ENCODE peak calls at places on chromosomes 12 and 14, in four cellular contexts. One of them, this sample, is unnamed.

GRCh38 chr12:123471374-123472068 is 13.6 kb downstream of the SNRNP35 start:
- DNase-seq in HepG2: peak
- DNase-seq in GM12878: no peak
- DNase-seq in K562: no peak
- DNase-seq in this sample: no peak

GRCh38 chr12:14384783-14385638 is 19.5 kb downstream of the ATF7IP start:
- DNase-seq in K562: peak
- DNase-seq in HepG2: peak
- DNase-seq in GM12878: peak
- DNase-seq in this sample: peak

GRCh38 chr14:94145902-94146527 is 16.6 kb upstream of the IFI27L2 start:
- DNase-seq in GM12878: no peak
- DNase-seq in HepG2: no peak
- DNase-seq in K562: no peak
- DNase-seq in this sample: no peak

GRCh38 chr12:100717733-100718067 is 76.9 kb upstream of the ANO4 start:
- DNase-seq in K562: no peak
- DNase-seq in HepG2: no peak
- DNase-seq in GM12878: no peak
- DNase-seq in this sample: no peak

GRCh38 chr14:72315720-72316119 is 383.5 kb downstream of the RGS6 start:
- DNase-seq in HepG2: no peak
- DNase-seq in K562: no peak
- DNase-seq in GM12878: no peak
- DNase-seq in this sample: no peak

GRCh38 chr14:58605465-58605864 is 32.3 kb upstream of the DACT1 start:
- DNase-seq in HepG2: no peak
- DNase-seq in K562: no peak
- DNase-seq in GM12878: no peak
- DNase-seq in this sample: no peak

GRCh38 chr14:34302654-34303053 is 159.4 kb downstream of the SPTSSA start:
- DNase-seq in HepG2: no peak
- DNase-seq in K562: no peak
- DNase-seq in GM12878: no peak
- DNase-seq in this sample: no peak

GRCh38 chr12:75756771-75757170 is 245.4 kb upstream of the KRR1 start:
- DNase-seq in GM12878: no peak
- DNase-seq in K562: no peak
- DNase-seq in HepG2: no peak
- DNase-seq in this sample: no peak

GRCh38 chr12:14896477-14897184 is 11.0 kb upstream of the MGP start:
- DNase-seq in K562: no peak
- DNase-seq in GM12878: no peak
- DNase-seq in HepG2: no peak
- DNase-seq in this sample: peak

GRCh38 chr12:94263011-94263786 is 114.8 kb downstream of the PLXNC1 start:
- DNase-seq in K562: no peak
- DNase-seq in GM12878: peak
- DNase-seq in HepG2: no peak
- DNase-seq in this sample: no peak

GRCh38 chr14:75440733-75441474 is 13.1 kb downstream of the JDP2 start:
- DNase-seq in HepG2: no peak
- DNase-seq in GM12878: no peak
- DNase-seq in K562: no peak
- DNase-seq in this sample: no peak

GRCh38 chr12:25960926-25961325 is 2.4 kb downstream of the RASSF8 start:
- DNase-seq in HepG2: no peak
- DNase-seq in GM12878: no peak
- DNase-seq in K562: no peak
- DNase-seq in this sample: no peak

GRCh38 chr12:68912916-68913315 is 20.1 kb downstream of the CPM start:
- DNase-seq in GM12878: no peak
- DNase-seq in HepG2: no peak
- DNase-seq in K562: no peak
- DNase-seq in this sample: no peak

GRCh38 chr14:50062438-50063039 is 53.8 kb downstream of the VCPKMT start:
- DNase-seq in K562: peak
- DNase-seq in GM12878: peak
- DNase-seq in HepG2: peak
- DNase-seq in this sample: no peak

GRCh38 chr14:24314377-24315193 is 3.3 kb downstream of the LTB4R start:
- DNase-seq in GM12878: no peak
- DNase-seq in K562: no peak
- DNase-seq in HepG2: no peak
- DNase-seq in this sample: no peak

GRCh38 chr14:89327771-89328212 is 89.2 kb downstream of the FOXN3 start:
- DNase-seq in GM12878: no peak
- DNase-seq in HepG2: no peak
- DNase-seq in K562: no peak
- DNase-seq in this sample: no peak

GRCh38 chr12:65532744-65533143 is 254.3 kb downstream of the MSRB3 start:
- DNase-seq in HepG2: peak
- DNase-seq in K562: no peak
- DNase-seq in GM12878: no peak
- DNase-seq in this sample: no peak

GRCh38 chr14:105495990-105496830 is 5.2 kb downstream of the TEDC1 start:
- DNase-seq in K562: no peak
- DNase-seq in GM12878: no peak
- DNase-seq in HepG2: peak
- DNase-seq in this sample: no peak

GRCh38 chr14:76995279-76996035 is 33.1 kb downstream of the IRF2BPL start:
- DNase-seq in GM12878: no peak
- DNase-seq in K562: no peak
- DNase-seq in HepG2: no peak
- DNase-seq in this sample: no peak

GRCh38 chr12:47967461-47968430 is 4.3 kb downstream of the TMEM106C start:
- DNase-seq in GM12878: no peak
- DNase-seq in K562: no peak
- DNase-seq in HepG2: no peak
- DNase-seq in this sample: no peak

GRCh38 chr14:92315050-92315785 is 7.7 kb upstream of the SLC24A4 start:
- DNase-seq in HepG2: no peak
- DNase-seq in GM12878: no peak
- DNase-seq in K562: no peak
- DNase-seq in this sample: no peak

GRCh38 chr12:103800252-103800771 is 40.7 kb downstream of the NT5DC3 start:
- DNase-seq in HepG2: peak
- DNase-seq in GM12878: no peak
- DNase-seq in K562: no peak
- DNase-seq in this sample: peak

GRCh38 chr12:42758806-42759205 is 169.3 kb upstream of the PRICKLE1 start:
- DNase-seq in K562: no peak
- DNase-seq in HepG2: no peak
- DNase-seq in GM12878: no peak
- DNase-seq in this sample: no peak

GRCh38 chr12:42760550-42760949 is 171.0 kb upstream of the PRICKLE1 start:
- DNase-seq in K562: no peak
- DNase-seq in GM12878: no peak
- DNase-seq in HepG2: no peak
- DNase-seq in this sample: no peak

GRCh38 chr12:42759622-42760273 is 170.2 kb upstream of the PRICKLE1 start:
- DNase-seq in GM12878: no peak
- DNase-seq in HepG2: no peak
- DNase-seq in K562: no peak
- DNase-seq in this sample: no peak

GRCh38 chr12:42756841-42757661 is 167.5 kb upstream of the PRICKLE1 start:
- DNase-seq in K562: no peak
- DNase-seq in GM12878: no peak
- DNase-seq in HepG2: no peak
- DNase-seq in this sample: no peak

GRCh38 chr12:42757735-42758134 is 168.2 kb upstream of the PRICKLE1 start:
- DNase-seq in HepG2: no peak
- DNase-seq in GM12878: no peak
- DNase-seq in K562: no peak
- DNase-seq in this sample: no peak
- H3K4me3 ChIP-seq in HepG2: no peak
- H3K4me3 ChIP-seq in GM12878: no peak
- H3K4me3 ChIP-seq in K562: no peak
- H3K4me3 ChIP-seq in this sample: no peak

GRCh38 chr12:88855301-88855700 is 275.0 kb upstream of the KITLG start:
- DNase-seq in GM12878: no peak
- DNase-seq in K562: no peak
- DNase-seq in HepG2: no peak
- DNase-seq in this sample: no peak
- TF ChIP-seq GABPA in GM12878: no peak
- TF ChIP-seq GABPA in K562: no peak
- TF ChIP-seq GABPA in HepG2: no peak
- TF ChIP-seq GABPA in this sample: no peak

DNA sequence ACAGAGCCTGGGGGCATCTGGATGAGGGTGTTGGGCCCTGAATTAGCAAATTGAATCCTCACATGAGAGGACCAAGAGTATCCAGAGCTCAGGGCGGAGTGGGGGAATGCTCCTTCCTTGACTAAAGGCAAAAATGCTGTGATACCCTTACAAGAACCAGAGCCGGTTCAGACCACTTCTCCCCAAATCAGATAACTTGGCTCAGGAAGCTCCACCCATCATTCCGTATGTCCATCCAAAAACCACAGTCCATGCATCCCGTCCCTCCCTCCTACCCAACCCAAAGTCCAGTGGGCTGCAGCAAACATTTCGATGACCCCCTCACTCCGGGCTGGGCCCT is 22.4 kb downstream of the DIO3 start:
- DNase-seq in GM12878: no peak
- DNase-seq in HepG2: no peak
- DNase-seq in K562: no peak
- DNase-seq in this sample: no peak
- H3K4me3 ChIP-seq in GM12878: no peak
- H3K4me3 ChIP-seq in HepG2: no peak
- H3K4me3 ChIP-seq in K562: peak
- H3K4me3 ChIP-seq in this sample: no peak

GRCh38 chr12:81439344-81439743 is 319.8 kb downstream of the PPFIA2 start:
- DNase-seq in HepG2: no peak
- DNase-seq in K562: no peak
- DNase-seq in GM12878: no peak
- DNase-seq in this sample: no peak

DNA sequence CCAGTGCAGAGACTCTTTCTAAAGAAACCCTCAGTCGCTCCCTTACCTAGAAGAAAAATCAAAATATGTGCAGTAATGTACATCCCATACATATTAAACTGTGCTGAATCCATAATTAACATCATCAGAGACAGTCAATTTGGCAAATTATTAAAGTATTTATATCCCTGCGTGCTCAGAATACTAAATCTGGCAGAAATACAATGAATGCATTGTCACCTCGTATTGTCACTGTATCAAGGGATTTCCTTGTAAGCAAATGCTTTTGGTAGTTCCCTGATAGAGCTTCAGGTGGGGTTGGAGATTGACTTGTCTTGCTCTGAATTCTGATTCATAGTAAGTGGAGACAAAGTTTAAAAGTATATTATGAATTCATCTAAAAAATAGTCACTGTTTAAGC is 319.1 kb downstream of the PPFIA2 start:
- DNase-seq in HepG2: no peak
- DNase-seq in GM12878: no peak
- DNase-seq in K562: no peak
- DNase-seq in this sample: no peak
- TF ChIP-seq GABPA in HepG2: no peak
- TF ChIP-seq GABPA in GM12878: no peak
- TF ChIP-seq GABPA in K562: no peak
- TF ChIP-seq GABPA in this sample: no peak

GRCh38 chr14:21100931-21101330 is at the start of gene TMEM253:
- DNase-seq in K562: no peak
- DNase-seq in GM12878: no peak
- DNase-seq in HepG2: no peak
- DNase-seq in this sample: no peak

GRCh38 chr14:21098134-21098891 is at the start of gene ZNF219:
- DNase-seq in GM12878: no peak
- DNase-seq in HepG2: peak
- DNase-seq in K562: peak
- DNase-seq in this sample: no peak

GRCh38 chr14:21097616-21098133 is 780 bp downstream of the ZNF219 start:
- DNase-seq in K562: no peak
- DNase-seq in GM12878: no peak
- DNase-seq in HepG2: no peak
- DNase-seq in this sample: no peak

GRCh38 chr14:21098892-21099595 is 589 bp upstream of the ZNF219 start:
- DNase-seq in HepG2: no peak
- DNase-seq in K562: no peak
- DNase-seq in GM12878: no peak
- DNase-seq in this sample: no peak

GRCh38 chr14:21099596-21099985 is 1.1 kb upstream of the ZNF219 start:
- DNase-seq in K562: no peak
- DNase-seq in HepG2: no peak
- DNase-seq in GM12878: no peak
- DNase-seq in this sample: no peak
- H3K4me3 ChIP-seq in K562: no peak
- H3K4me3 ChIP-seq in HepG2: peak
- H3K4me3 ChIP-seq in GM12878: no peak
- H3K4me3 ChIP-seq in this sample: no peak